ENCODE peak calls at places on chromosome 15, in nine cellular contexts. U is type B pancreatic cell, A is neural crest cell, T is KG1, W is choroid plexus epithelial cell, S is kidney glomerular epithelial cell, Q is SW480, M is NCI-H1092 treated with DMSO at 0.1 percent for 48 hours, R is NCI-H1105 treated with DMSO at 0.1 percent for 48 hours. V is an unnamed sample.
A peak's percentile ranks its signal among the peaks of the same experiment; 100 is the strongest.

GRCh38 chr15:78216276-78217229 is 17.8 kb downstream of the ACSBG1 start:
- DNase-seq in U (no peak), A (no peak), T (no peak), W (no peak), S (peak; percentile 13), Q (no peak), M (no peak), R (no peak), V (peak; percentile 20)

GRCh38 chr15:24944939-24945338 is 9.8 kb upstream of the SNRPN start:
- DNase-seq in U (no peak), A (no peak), T (no peak), W (no peak), S (no peak), Q (no peak), M (no peak), R (no peak), V (no peak)

GRCh38 chr15:83380682-83381081 is 66.5 kb upstream of the SH3GL3 start:
- DNase-seq in U (no peak), A (no peak), T (no peak), W (peak; percentile 45), S (peak; percentile 14), Q (peak; percentile 78), M (no peak), R (peak; percentile 1), V (peak; percentile 41)

GRCh38 chr15:92377083-92377789 is 16.4 kb upstream of the ST8SIA2 start:
- DNase-seq in U (no peak), A (no peak), T (no peak), W (no peak), S (no peak), Q (peak; percentile 61), M (no peak), R (no peak), V (no peak)

GRCh38 chr15:58951388-58952060 is 18.0 kb upstream of the SLTM start:
- DNase-seq in U (no peak), A (no peak), T (no peak), W (peak; percentile 69), S (no peak), Q (no peak), M (no peak), R (peak; percentile 90), V (peak; percentile 91)

GRCh38 chr15:74272812-74273211 is 36.7 kb downstream of the CCDC33 start:
- DNase-seq in U (no peak), A (no peak), T (no peak), W (no peak), S (no peak), Q (no peak), M (no peak), R (no peak), V (no peak)

GRCh38 chr15:94305133-94305532 is 73.8 kb downstream of the MCTP2 start:
- DNase-seq in U (no peak), A (no peak), T (no peak), W (no peak), S (no peak), Q (no peak), M (no peak), R (no peak), V (no peak)

GRCh38 chr15:40046721-40047412 is 7.9 kb upstream of the SRP14 start:
- DNase-seq in U (no peak), A (no peak), T (no peak), W (peak; percentile 75), S (peak; percentile 80), Q (no peak), M (no peak), R (no peak), V (peak; percentile 88)

GRCh38 chr15:101679861-101680260 is 27.7 kb upstream of the TM2D3 start:
- DNase-seq in U (no peak), A (no peak), T (no peak), W (no peak), S (no peak), Q (no peak), M (no peak), R (no peak), V (no peak)

GRCh38 chr15:87215100-87215499 is 1041.4 kb downstream of the NTRK3 start:
- DNase-seq in U (no peak), A (no peak), T (no peak), W (no peak), S (no peak), Q (no peak), M (no peak), R (no peak), V (no peak)

GRCh38 chr15:85581495-85581894 is 201.1 kb downstream of the AKAP13 start:
- DNase-seq in U (no peak), A (no peak), T (no peak), W (no peak), S (no peak), Q (no peak), M (no peak), R (no peak), V (peak; percentile 28)

GRCh38 chr15:49855917-49856637 is 235.2 kb downstream of the DTWD1 start:
- DNase-seq in U (no peak), A (no peak), T (no peak), W (peak; percentile 99), S (no peak), Q (no peak), M (no peak), R (no peak), V (peak; percentile 99)

GRCh38 chr15:99117111-99117510 is 12.2 kb downstream of the SYNM start:
- DNase-seq in U (peak; percentile 48), A (no peak), T (no peak), W (no peak), S (no peak), Q (no peak), M (no peak), R (no peak), V (no peak)

GRCh38 chr15:77180757-77181156 is 109.8 kb upstream of the TSPAN3 start:
- DNase-seq in U (no peak), A (no peak), T (no peak), W (peak; percentile 87), S (no peak), Q (no peak), M (no peak), R (no peak), V (peak; percentile 56)

GRCh38 chr15:74451861-74452835 is 8.8 kb downstream of the UBL7 start:
- DNase-seq in U (no peak), A (no peak), T (no peak), W (no peak), S (no peak), Q (no peak), M (no peak), R (no peak), V (peak; percentile 27)

V was measured in fibroblast of mammary gland.